ENCODE peak calls at places on chromosome 14, in ten cellular contexts. One of them, this sample, is unnamed.

GRCh38 chr14:91113829-91114078 is at the start of gene DGLUCY:
- DNase-seq in CD4-positive, alpha-beta T cell: peak
- DNase-seq in neural crest cell: no peak
- DNase-seq in IMR-90: peak
- DNase-seq in GM12865: peak
- DNase-seq in tibial artery: peak
- DNase-seq in endodermal cell: no peak
- DNase-seq in fibroblast of pulmonary artery: peak
- DNase-seq in prostate gland: peak
- DNase-seq in kidney epithelial cell: no peak
- DNase-seq in this sample: peak

GRCh38 chr14:96629082-96629481 is 126.9 kb downstream of the PAPOLA start:
- DNase-seq in CD4-positive, alpha-beta T cell: no peak
- DNase-seq in neural crest cell: no peak
- DNase-seq in IMR-90: no peak
- DNase-seq in GM12865: no peak
- DNase-seq in tibial artery: no peak
- DNase-seq in endodermal cell: peak
- DNase-seq in fibroblast of pulmonary artery: no peak
- DNase-seq in prostate gland: no peak
- DNase-seq in kidney epithelial cell: no peak
- DNase-seq in this sample: no peak

GRCh38 chr14:21097616-21098133 is 780 bp downstream of the ZNF219 start:
- DNase-seq in CD4-positive, alpha-beta T cell: no peak
- DNase-seq in neural crest cell: no peak
- DNase-seq in IMR-90: no peak
- DNase-seq in GM12865: no peak
- DNase-seq in tibial artery: no peak
- DNase-seq in endodermal cell: peak
- DNase-seq in fibroblast of pulmonary artery: no peak
- DNase-seq in prostate gland: no peak
- DNase-seq in kidney epithelial cell: no peak
- DNase-seq in this sample: no peak

GRCh38 chr14:45201908-45202307 is 51.1 kb downstream of the MIS18BP1 start:
- DNase-seq in CD4-positive, alpha-beta T cell: no peak
- DNase-seq in neural crest cell: no peak
- DNase-seq in IMR-90: no peak
- DNase-seq in GM12865: peak
- DNase-seq in tibial artery: no peak
- DNase-seq in endodermal cell: peak
- DNase-seq in fibroblast of pulmonary artery: peak
- DNase-seq in prostate gland: no peak
- DNase-seq in kidney epithelial cell: no peak
- DNase-seq in this sample: peak

GRCh38 chr14:32985881-32986280 is 47.2 kb downstream of the NPAS3 start:
- DNase-seq in CD4-positive, alpha-beta T cell: no peak
- DNase-seq in neural crest cell: peak
- DNase-seq in IMR-90: no peak
- DNase-seq in GM12865: no peak
- DNase-seq in tibial artery: no peak
- DNase-seq in endodermal cell: no peak
- DNase-seq in fibroblast of pulmonary artery: no peak
- DNase-seq in prostate gland: no peak
- DNase-seq in kidney epithelial cell: no peak
- DNase-seq in this sample: no peak

GRCh38 chr14:94100847-94101246 is 9.7 kb upstream of the IFI27 start:
- DNase-seq in CD4-positive, alpha-beta T cell: no peak
- DNase-seq in neural crest cell: no peak
- DNase-seq in IMR-90: peak
- DNase-seq in GM12865: no peak
- DNase-seq in tibial artery: peak
- DNase-seq in endodermal cell: no peak
- DNase-seq in fibroblast of pulmonary artery: peak
- DNase-seq in prostate gland: no peak
- DNase-seq in kidney epithelial cell: peak
- DNase-seq in this sample: no peak

GRCh38 chr14:100691395-100692025 is 35.2 kb upstream of the DLK1 start:
- DNase-seq in CD4-positive, alpha-beta T cell: no peak
- DNase-seq in neural crest cell: no peak
- DNase-seq in IMR-90: no peak
- DNase-seq in GM12865: no peak
- DNase-seq in tibial artery: no peak
- DNase-seq in endodermal cell: no peak
- DNase-seq in fibroblast of pulmonary artery: no peak
- DNase-seq in prostate gland: no peak
- DNase-seq in kidney epithelial cell: peak
- DNase-seq in this sample: no peak

GRCh38 chr14:95264271-95264973 is 55.3 kb downstream of the CLMN start:
- DNase-seq in CD4-positive, alpha-beta T cell: no peak
- DNase-seq in neural crest cell: no peak
- DNase-seq in IMR-90: no peak
- DNase-seq in GM12865: no peak
- DNase-seq in tibial artery: no peak
- DNase-seq in endodermal cell: peak
- DNase-seq in fibroblast of pulmonary artery: no peak
- DNase-seq in prostate gland: no peak
- DNase-seq in kidney epithelial cell: no peak
- DNase-seq in this sample: no peak

GRCh38 chr14:55336161-55336560 is 64.9 kb downstream of the FBXO34 start:
- DNase-seq in CD4-positive, alpha-beta T cell: no peak
- DNase-seq in neural crest cell: no peak
- DNase-seq in IMR-90: no peak
- DNase-seq in GM12865: no peak
- DNase-seq in tibial artery: no peak
- DNase-seq in endodermal cell: no peak
- DNase-seq in fibroblast of pulmonary artery: no peak
- DNase-seq in prostate gland: no peak
- DNase-seq in kidney epithelial cell: no peak
- DNase-seq in this sample: no peak

GRCh38 chr14:62103497-62103896 is 341.3 kb downstream of the SNAPC1 start:
- DNase-seq in CD4-positive, alpha-beta T cell: no peak
- DNase-seq in neural crest cell: no peak
- DNase-seq in IMR-90: no peak
- DNase-seq in GM12865: no peak
- DNase-seq in tibial artery: no peak
- DNase-seq in endodermal cell: no peak
- DNase-seq in fibroblast of pulmonary artery: no peak
- DNase-seq in prostate gland: no peak
- DNase-seq in kidney epithelial cell: no peak
- DNase-seq in this sample: no peak

GRCh38 chr14:65632487-65632886 is 220.0 kb downstream of the FUT8 start:
- DNase-seq in CD4-positive, alpha-beta T cell: no peak
- DNase-seq in neural crest cell: no peak
- DNase-seq in IMR-90: no peak
- DNase-seq in GM12865: no peak
- DNase-seq in tibial artery: no peak
- DNase-seq in endodermal cell: no peak
- DNase-seq in fibroblast of pulmonary artery: no peak
- DNase-seq in prostate gland: no peak
- DNase-seq in kidney epithelial cell: no peak
- DNase-seq in this sample: no peak

GRCh38 chr14:22565391-22565945 is 23.6 kb downstream of the DAD1 start:
- DNase-seq in CD4-positive, alpha-beta T cell: no peak
- DNase-seq in neural crest cell: no peak
- DNase-seq in IMR-90: no peak
- DNase-seq in GM12865: peak
- DNase-seq in tibial artery: no peak
- DNase-seq in endodermal cell: no peak
- DNase-seq in fibroblast of pulmonary artery: no peak
- DNase-seq in prostate gland: no peak
- DNase-seq in kidney epithelial cell: no peak
- DNase-seq in this sample: no peak

GRCh38 chr14:70018713-70019201 is 139.5 kb downstream of the SMOC1 start:
- DNase-seq in CD4-positive, alpha-beta T cell: no peak
- DNase-seq in neural crest cell: no peak
- DNase-seq in IMR-90: peak
- DNase-seq in GM12865: peak
- DNase-seq in tibial artery: peak
- DNase-seq in endodermal cell: no peak
- DNase-seq in fibroblast of pulmonary artery: peak
- DNase-seq in prostate gland: peak
- DNase-seq in kidney epithelial cell: no peak
- DNase-seq in this sample: peak

DNA sequence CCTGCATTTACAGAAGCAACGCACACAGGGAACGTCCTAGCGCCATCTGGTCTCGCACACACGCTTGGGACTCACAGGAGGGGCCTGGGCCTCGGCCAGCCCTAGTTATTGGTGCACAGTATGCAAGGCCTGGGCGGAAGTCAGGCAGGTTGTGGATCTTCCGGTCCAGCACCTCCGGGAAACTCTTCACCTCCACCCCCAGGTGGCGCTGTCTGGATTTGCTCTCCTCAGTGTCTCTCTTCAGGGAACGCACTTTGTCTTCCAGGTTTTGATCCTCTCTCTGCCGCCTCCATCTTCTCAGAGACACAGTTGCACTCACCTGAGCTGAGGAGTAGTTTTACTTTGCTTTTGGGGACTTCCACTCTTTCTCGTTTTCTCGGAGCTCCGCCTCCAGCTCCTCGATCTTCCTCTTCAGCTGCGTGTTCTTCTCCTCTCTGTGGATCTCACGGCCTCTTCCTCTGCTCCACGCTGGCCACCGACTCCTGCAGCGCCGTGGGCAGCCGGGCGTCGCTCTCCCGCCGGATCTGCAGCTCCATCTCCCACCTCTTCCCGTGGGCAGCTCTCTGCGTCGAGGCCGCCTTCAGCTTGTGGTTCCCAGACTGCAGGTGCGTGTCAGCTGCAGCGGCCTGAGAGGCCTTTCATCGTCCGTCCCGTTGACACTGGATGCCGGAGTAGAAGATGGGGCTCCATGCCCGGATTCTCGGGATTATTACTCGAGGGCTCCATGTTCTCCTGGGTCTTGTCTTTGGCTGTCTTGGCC is 933.8 kb downstream of the TMEM121 start:
- DNase-seq in CD4-positive, alpha-beta T cell: peak
- DNase-seq in neural crest cell: no peak
- DNase-seq in IMR-90: no peak
- DNase-seq in GM12865: peak
- DNase-seq in tibial artery: no peak
- DNase-seq in endodermal cell: peak
- DNase-seq in fibroblast of pulmonary artery: no peak
- DNase-seq in prostate gland: no peak
- DNase-seq in kidney epithelial cell: no peak
- DNase-seq in this sample: peak
- TF ChIP-seq CTCF in CD4-positive, alpha-beta T cell: peak
- TF ChIP-seq CTCF in neural crest cell: no peak
- TF ChIP-seq CTCF in IMR-90: no peak
- TF ChIP-seq CTCF in GM12865: peak
- TF ChIP-seq CTCF in tibial artery: no peak
- TF ChIP-seq CTCF in endodermal cell: peak
- TF ChIP-seq CTCF in fibroblast of pulmonary artery: no peak
- TF ChIP-seq CTCF in prostate gland: no peak
- TF ChIP-seq CTCF in kidney epithelial cell: no peak
- TF ChIP-seq CTCF in this sample: peak

GRCh38 chr14:38243696-38244250 is 12.1 kb downstream of the CLEC14A start:
- DNase-seq in CD4-positive, alpha-beta T cell: no peak
- DNase-seq in neural crest cell: no peak
- DNase-seq in IMR-90: no peak
- DNase-seq in GM12865: no peak
- DNase-seq in tibial artery: no peak
- DNase-seq in endodermal cell: no peak
- DNase-seq in fibroblast of pulmonary artery: no peak
- DNase-seq in prostate gland: no peak
- DNase-seq in kidney epithelial cell: no peak
- DNase-seq in this sample: no peak

GRCh38 chr14:38238881-38239280 is 17.0 kb downstream of the CLEC14A start:
- DNase-seq in CD4-positive, alpha-beta T cell: no peak
- DNase-seq in neural crest cell: no peak
- DNase-seq in IMR-90: no peak
- DNase-seq in GM12865: no peak
- DNase-seq in tibial artery: no peak
- DNase-seq in endodermal cell: no peak
- DNase-seq in fibroblast of pulmonary artery: no peak
- DNase-seq in prostate gland: no peak
- DNase-seq in kidney epithelial cell: no peak
- DNase-seq in this sample: no peak

GRCh38 chr14:38233218-38233617 is 22.7 kb downstream of the CLEC14A start:
- DNase-seq in CD4-positive, alpha-beta T cell: no peak
- DNase-seq in neural crest cell: no peak
- DNase-seq in IMR-90: no peak
- DNase-seq in GM12865: no peak
- DNase-seq in tibial artery: no peak
- DNase-seq in endodermal cell: no peak
- DNase-seq in fibroblast of pulmonary artery: no peak
- DNase-seq in prostate gland: no peak
- DNase-seq in kidney epithelial cell: no peak
- DNase-seq in this sample: no peak

GRCh38 chr14:38238332-38238731 is 17.6 kb downstream of the CLEC14A start:
- DNase-seq in CD4-positive, alpha-beta T cell: no peak
- DNase-seq in neural crest cell: no peak
- DNase-seq in IMR-90: peak
- DNase-seq in GM12865: no peak
- DNase-seq in tibial artery: no peak
- DNase-seq in endodermal cell: no peak
- DNase-seq in fibroblast of pulmonary artery: peak
- DNase-seq in prostate gland: no peak
- DNase-seq in kidney epithelial cell: no peak
- DNase-seq in this sample: no peak
- TF ChIP-seq CTCF in CD4-positive, alpha-beta T cell: no peak
- TF ChIP-seq CTCF in neural crest cell: no peak
- TF ChIP-seq CTCF in IMR-90: no peak
- TF ChIP-seq CTCF in GM12865: no peak
- TF ChIP-seq CTCF in tibial artery: no peak
- TF ChIP-seq CTCF in endodermal cell: no peak
- TF ChIP-seq CTCF in fibroblast of pulmonary artery: no peak
- TF ChIP-seq CTCF in prostate gland: no peak
- TF ChIP-seq CTCF in kidney epithelial cell: no peak
- TF ChIP-seq CTCF in this sample: no peak

DNA sequence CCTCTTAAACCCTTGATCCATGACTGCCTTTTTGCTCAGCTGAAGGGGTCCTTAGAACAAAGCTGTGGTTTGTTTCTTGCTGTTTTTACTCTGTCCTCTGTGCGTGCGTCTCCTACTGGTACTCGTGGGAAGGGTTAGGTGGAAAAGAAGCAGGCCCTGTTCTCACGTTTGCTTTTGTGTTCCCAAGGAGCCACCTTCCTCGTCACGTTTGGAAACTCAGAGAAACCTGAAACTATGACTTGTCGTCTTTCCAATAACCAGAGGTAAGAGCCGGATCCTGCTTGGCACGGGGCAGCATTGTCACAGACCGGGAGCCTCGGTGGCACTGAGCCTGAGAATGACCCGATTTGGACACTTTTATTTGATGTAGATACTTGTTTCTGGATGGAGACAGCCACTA is 13.1 kb downstream of the ZFYVE21 start:
- DNase-seq in CD4-positive, alpha-beta T cell: no peak
- DNase-seq in neural crest cell: no peak
- DNase-seq in IMR-90: no peak
- DNase-seq in GM12865: no peak
- DNase-seq in tibial artery: no peak
- DNase-seq in endodermal cell: no peak
- DNase-seq in fibroblast of pulmonary artery: no peak
- DNase-seq in prostate gland: peak
- DNase-seq in kidney epithelial cell: no peak
- DNase-seq in this sample: no peak
- TF ChIP-seq CTCF in CD4-positive, alpha-beta T cell: no peak
- TF ChIP-seq CTCF in neural crest cell: no peak
- TF ChIP-seq CTCF in IMR-90: no peak
- TF ChIP-seq CTCF in GM12865: no peak
- TF ChIP-seq CTCF in tibial artery: no peak
- TF ChIP-seq CTCF in endodermal cell: no peak
- TF ChIP-seq CTCF in fibroblast of pulmonary artery: no peak
- TF ChIP-seq CTCF in prostate gland: no peak
- TF ChIP-seq CTCF in kidney epithelial cell: no peak
- TF ChIP-seq CTCF in this sample: no peak

GRCh38 chr14:37874429-37875109 is 279.1 kb downstream of the TTC6 start:
- DNase-seq in CD4-positive, alpha-beta T cell: peak
- DNase-seq in neural crest cell: peak
- DNase-seq in IMR-90: peak
- DNase-seq in GM12865: peak
- DNase-seq in tibial artery: peak
- DNase-seq in endodermal cell: peak
- DNase-seq in fibroblast of pulmonary artery: peak
- DNase-seq in prostate gland: peak
- DNase-seq in kidney epithelial cell: no peak
- DNase-seq in this sample: peak
- TF ChIP-seq CTCF in CD4-positive, alpha-beta T cell: peak
- TF ChIP-seq CTCF in neural crest cell: peak
- TF ChIP-seq CTCF in IMR-90: peak
- TF ChIP-seq CTCF in GM12865: peak
- TF ChIP-seq CTCF in tibial artery: peak
- TF ChIP-seq CTCF in endodermal cell: peak
- TF ChIP-seq CTCF in fibroblast of pulmonary artery: peak
- TF ChIP-seq CTCF in prostate gland: peak
- TF ChIP-seq CTCF in kidney epithelial cell: peak
- TF ChIP-seq CTCF in this sample: peak